ENCODE peak calls at places on chromosomes 16 and 17, in ten cellular contexts. M is HFFc6, B is GM23338, E is GM12878, L is kidney epithelial cell, W is foreskin fibroblast, V is cardiac muscle cell, R is H9, P is glutamatergic neuron, D is fibroblast of lung. O is an unnamed sample.

GRCh38 chr17:29084476-29085148 is 41.7 kb downstream of the PIPOX start:
- DNase-seq in E (no peak), B (peak), M (no peak), V (no peak), L (no peak), D (peak), R (no peak), W (peak), P (no peak), O (no peak)

GRCh38 chr16:11094075-11094593 is 149.8 kb downstream of the CLEC16A start:
- DNase-seq in R (no peak), P (no peak), L (no peak), W (no peak), E (peak), B (no peak), D (peak), M (peak), V (peak), O (no peak)

GRCh38 chr17:43936434-43936833 is 5.8 kb downstream of the PPY start:
- DNase-seq in R (no peak), V (no peak), D (peak), P (no peak), L (no peak), M (peak), E (no peak), W (peak), B (no peak), O (no peak)

GRCh38 chr17:17900615-17901520 is 64.1 kb upstream of the SREBF1 start:
- DNase-seq in B (no peak), E (no peak), R (no peak), L (peak), V (no peak), P (no peak), W (peak), M (peak), D (peak), O (no peak)

GRCh38 chr17:4485676-4486646 is 12.7 kb upstream of the SPNS2 start:
- DNase-seq in P (no peak), M (no peak), B (no peak), L (no peak), E (no peak), R (no peak), V (no peak), D (no peak), W (no peak), O (no peak)

GRCh38 chr16:56985288-56985961 is 3.9 kb upstream of the NLRC5 start:
- DNase-seq in R (no peak), M (peak), L (peak), P (peak), D (peak), E (no peak), B (no peak), V (no peak), W (peak), O (no peak)

GRCh38 chr16:49116873-49117272 is 164.8 kb downstream of the CBLN1 start:
- DNase-seq in R (no peak), D (no peak), V (no peak), P (no peak), E (no peak), L (no peak), M (no peak), B (no peak), W (no peak), O (no peak)

GRCh38 chr16:31267332-31268032 is 7.7 kb downstream of the ITGAM start:
- DNase-seq in W (no peak), B (no peak), V (no peak), D (peak), E (no peak), R (peak), L (peak), M (no peak), P (no peak), O (no peak)

GRCh38 chr17:50569592-50569991 is 9.1 kb downstream of the CACNA1G start:
- DNase-seq in E (no peak), D (no peak), W (no peak), L (no peak), B (no peak), R (no peak), P (no peak), V (peak), M (no peak), O (no peak)

GRCh38 chr16:9469512-9469911 is 378.1 kb downstream of the HAPSTR1 start:
- DNase-seq in B (no peak), M (no peak), R (no peak), E (no peak), W (peak), L (peak), D (peak), V (no peak), P (no peak), O (no peak)

GRCh38 chr17:55607736-55608341 is 96.6 kb upstream of the SMIM36 start:
- DNase-seq in P (no peak), W (no peak), R (no peak), D (peak), B (no peak), L (no peak), M (peak), E (no peak), V (no peak), O (no peak)

GRCh38 chr17:79942591-79943353 is 92.9 kb downstream of the TBC1D16 start:
- DNase-seq in B (no peak), V (no peak), W (peak), R (peak), M (no peak), P (no peak), D (peak), E (no peak), L (no peak), O (no peak)

GRCh38 chr17:63434951-63435571 is 11.0 kb downstream of the CYB561 start:
- DNase-seq in W (peak), E (no peak), M (peak), R (peak), L (no peak), V (no peak), P (no peak), D (peak), B (no peak), O (no peak)

GRCh38 chr16:67664871-67665270 is 1.7 kb downstream of the ENKD1 start:
- DNase-seq in B (no peak), D (no peak), W (no peak), E (no peak), V (no peak), P (no peak), L (no peak), M (no peak), R (no peak), O (no peak)

GRCh38 chr16:8453359-8453758 is 137.0 kb downstream of the TMEM114 start:
- DNase-seq in V (no peak), P (no peak), M (no peak), B (no peak), W (no peak), D (no peak), E (no peak), R (no peak), L (no peak), O (no peak)

GRCh38 chr17:39235555-39236221 is 9.9 kb upstream of the STAC2 start:
- DNase-seq in M (peak), V (peak), E (peak), P (peak), B (peak), D (peak), L (peak), R (peak), W (no peak), O (no peak)

GRCh38 chr16:57383276-57384247 is 11.3 kb downstream of the CX3CL1 start:
- DNase-seq in R (no peak), M (no peak), V (no peak), D (peak), E (no peak), B (no peak), P (no peak), W (no peak), L (no peak), O (no peak)

GRCh38 chr17:65678534-65678933 is 117.1 kb upstream of the AXIN2 start:
- DNase-seq in L (no peak), E (no peak), R (no peak), P (no peak), M (no peak), V (peak), B (no peak), D (no peak), W (peak), O (no peak)

GRCh38 chr17:82407255-82407654 is 10.9 kb upstream of the HEXD start:
- DNase-seq in R (no peak), L (no peak), B (no peak), E (no peak), P (no peak), W (no peak), D (peak), V (no peak), M (no peak), O (no peak)

GRCh38 chr17:19460695-19461094 is 49.7 kb downstream of the RNF112 start:
- DNase-seq in M (no peak), W (no peak), D (no peak), R (peak), B (peak), P (no peak), L (no peak), V (no peak), E (no peak), O (no peak)

GRCh38 chr17:42247734-42248133 is 28.5 kb downstream of the STAT5B start:
- DNase-seq in M (peak), E (no peak), W (peak), B (no peak), L (no peak), P (no peak), D (peak), R (no peak), V (no peak), O (no peak)

GRCh38 chr17:4903051-4903818 is at the start of gene CHRNE:
- DNase-seq in E (peak), L (no peak), D (peak), R (peak), M (peak), W (peak), P (peak), V (peak), B (peak), O (peak)

GRCh38 chr16:66650707-66651473 is 45.7 kb downstream of the CMTM4 start:
- DNase-seq in D (peak), P (peak), L (peak), M (peak), W (peak), R (peak), V (peak), B (peak), E (peak), O (peak)

GRCh38 chr17:49556183-49556943 is 19.3 kb upstream of the NXPH3 start:
- DNase-seq in R (peak), P (peak), L (no peak), B (peak), E (no peak), V (peak), M (peak), W (peak), D (peak), O (peak)

GRCh38 chr17:49555495-49556018 is 20.1 kb upstream of the NXPH3 start:
- DNase-seq in V (no peak), R (peak), P (no peak), D (no peak), B (no peak), L (no peak), W (no peak), M (no peak), E (no peak), O (no peak)

GRCh38 chr17:49553676-49554335 is 21.9 kb upstream of the NXPH3 start:
- DNase-seq in W (no peak), M (no peak), E (no peak), R (no peak), P (no peak), L (no peak), D (no peak), V (no peak), B (no peak), O (no peak)

GRCh38 chr17:49554694-49555494 is 20.8 kb upstream of the NXPH3 start:
- DNase-seq in P (no peak), L (no peak), R (no peak), V (no peak), D (no peak), W (no peak), B (no peak), M (no peak), E (no peak), O (no peak)

DNA sequence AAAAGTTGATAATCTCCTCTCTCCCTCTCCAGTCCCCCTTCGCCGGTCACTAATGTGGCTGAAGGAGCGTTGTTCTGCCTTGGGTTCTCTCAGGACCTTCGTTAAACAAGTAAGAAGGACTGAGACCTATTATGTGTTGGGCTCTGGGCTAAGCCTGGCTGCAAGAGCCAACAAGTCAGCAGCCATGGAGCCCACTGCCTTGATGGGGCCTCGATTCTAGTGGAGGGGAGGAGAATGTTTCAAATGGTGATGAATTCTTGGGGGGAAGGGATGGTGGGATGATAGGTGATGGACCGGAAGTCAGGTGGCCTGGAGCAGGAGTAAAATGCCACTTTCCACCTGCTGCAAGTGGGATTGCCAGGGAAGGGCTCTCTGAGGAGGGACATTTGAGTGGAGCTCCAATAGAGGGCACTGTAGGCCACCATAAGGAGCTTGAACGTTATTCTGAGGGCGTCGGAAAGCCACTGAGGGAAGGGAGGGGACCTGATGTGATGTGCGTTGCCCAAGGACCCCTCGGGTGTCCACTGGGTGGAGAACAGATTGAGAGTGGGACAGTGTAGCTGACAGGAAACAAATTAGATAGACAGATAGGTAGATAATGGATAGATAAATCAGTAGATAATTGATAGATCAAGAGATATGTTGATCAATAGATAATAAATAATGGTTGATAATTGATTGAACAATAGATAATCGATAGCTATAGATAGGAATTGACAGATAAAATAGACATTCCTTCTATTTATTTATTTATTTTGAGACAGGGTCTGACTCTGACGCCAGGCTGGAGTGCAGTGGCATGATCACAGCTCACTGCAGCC is 18.3 kb upstream of the NXPH3 start:
- DNase-seq in R (peak), L (no peak), V (peak), P (peak), D (peak), W (no peak), B (peak), M (peak), E (no peak), O (peak)
- TF ChIP-seq CTCF in R (peak), L (peak), V (peak), P (peak), D (peak), W (peak), B (peak), M (peak), E (peak), O (peak)

DNA sequence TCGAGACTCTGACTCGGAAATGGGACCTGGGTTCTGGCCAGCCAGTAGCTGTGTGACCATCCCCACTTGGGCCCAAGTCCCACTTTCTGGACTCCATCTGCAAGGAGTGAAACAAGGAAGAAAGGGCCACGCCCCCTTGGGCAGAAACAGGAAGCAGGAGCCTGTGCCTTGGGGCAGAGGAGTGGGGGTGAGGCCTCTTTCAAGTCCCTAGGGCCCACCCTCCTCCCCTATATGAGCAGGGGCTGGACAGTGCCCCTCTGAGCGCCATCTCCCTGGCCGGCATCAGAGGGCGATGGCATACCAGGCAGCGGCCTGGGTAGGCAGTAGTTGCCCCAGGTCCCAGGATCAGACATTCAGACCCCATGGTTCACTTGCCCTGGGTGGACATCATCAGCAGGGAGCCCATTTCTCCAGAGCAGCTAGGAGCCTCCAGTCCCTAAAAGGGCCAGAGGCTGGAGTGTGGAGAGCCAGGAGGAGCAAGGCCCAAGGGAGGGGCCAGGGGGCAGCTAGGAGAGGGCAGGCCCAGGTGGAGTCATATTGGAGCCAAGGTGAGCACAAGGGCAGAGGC is 7.1 kb downstream of the BCAR1 start:
- DNase-seq in E (no peak), L (no peak), W (peak), P (no peak), V (no peak), B (no peak), D (peak), M (peak), R (no peak), O (no peak)
- TF ChIP-seq CTCF in E (no peak), L (no peak), W (no peak), P (no peak), V (no peak), B (peak), D (no peak), M (peak), R (peak), O (no peak)

GRCh38 chr16:89334988-89335802 is 117.7 kb downstream of the ZNF778 start:
- DNase-seq in E (no peak), D (no peak), R (no peak), V (no peak), L (no peak), P (no peak), B (peak), W (no peak), M (no peak), O (no peak)
- TF ChIP-seq CTCF in E (no peak), D (no peak), R (peak), V (peak), L (no peak), P (no peak), B (peak), W (no peak), M (peak), O (no peak)

GRCh38 chr17:67801626-67802175 is 23.6 kb upstream of the BPTF start:
- DNase-seq in E (no peak), D (no peak), R (peak), M (no peak), P (no peak), V (no peak), L (no peak), B (peak), W (no peak), O (no peak)
- TF ChIP-seq CTCF in E (peak), D (no peak), R (peak), M (peak), P (no peak), V (no peak), L (peak), B (peak), W (no peak), O (no peak)

DNA sequence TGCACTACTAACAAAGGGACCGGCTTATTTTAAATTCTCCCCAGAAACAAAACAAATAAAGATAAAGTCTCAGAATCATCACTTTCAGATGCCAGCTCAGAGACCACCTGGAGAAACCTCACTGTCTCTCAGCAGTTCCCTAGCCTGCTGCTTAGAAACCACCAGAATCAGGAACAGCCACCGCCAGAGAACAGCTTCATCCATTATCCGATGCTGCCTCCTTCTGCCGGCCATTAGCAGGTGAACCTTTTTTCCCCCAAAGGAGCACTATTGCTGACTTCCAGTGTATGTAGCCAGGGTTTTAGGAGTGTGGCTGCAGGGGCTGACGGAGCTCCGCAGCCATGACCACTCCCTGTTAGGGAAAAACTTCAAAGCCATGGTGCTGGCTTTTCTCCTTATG is 171.2 kb upstream of the DYNLRB2 start:
- DNase-seq in E (no peak), D (peak), R (peak), V (peak), L (peak), M (peak), B (peak), W (peak), P (peak), O (peak)
- TF ChIP-seq CTCF in E (peak), D (peak), R (peak), V (peak), L (peak), M (peak), B (peak), W (peak), P (peak), O (peak)

GRCh38 chr17:75131278-75132017 is at the start of gene NT5C:
- DNase-seq in D (peak), M (peak), R (peak), W (peak), L (no peak), E (no peak), B (peak), V (peak), P (peak), O (peak)
- TF ChIP-seq CTCF in D (peak), M (peak), R (peak), W (peak), L (peak), E (peak), B (peak), V (peak), P (peak), O (peak)

O was measured in neural crest cell.